ENCODE peak calls at places on chromosomes 6 and 20, in four cellular contexts. K is GM12878, S is HepG2, X is K562. O is an unnamed sample.

GRCh38 chr6:149965191-149966020 is 1.7 kb downstream of the ULBP1 start:
- DNase-seq in X (no peak), K (no peak), S (no peak), O (no peak)

GRCh38 chr20:8095648-8096572 is 36.2 kb upstream of the PLCB1 start:
- DNase-seq in X (no peak), S (no peak), K (no peak), O (no peak)

GRCh38 chr6:147765541-147765940 is 257.1 kb downstream of the SAMD5 start:
- DNase-seq in S (no peak), X (peak), K (no peak), O (no peak)

GRCh38 chr6:4281341-4282293 is 146.2 kb upstream of the ECI2 start:
- DNase-seq in K (peak), S (no peak), X (no peak), O (no peak)

GRCh38 chr6:137165375-137166246 is 7.8 kb downstream of the IL22RA2 start:
- DNase-seq in K (peak), S (peak), X (peak), O (peak)

GRCh38 chr6:1837868-1838267 is 228.2 kb downstream of the FOXC1 start:
- DNase-seq in X (no peak), S (no peak), K (no peak), O (no peak)

GRCh38 chr6:83057705-83058321 is 7.8 kb downstream of the UBE3D start:
- DNase-seq in S (peak), K (no peak), X (peak), O (peak)

GRCh38 chr6:70811788-70812187 is 144.1 kb downstream of the SMAP1 start:
- DNase-seq in K (no peak), X (no peak), S (no peak), O (no peak)

GRCh38 chr20:63060057-63060991 is 53.6 kb upstream of the BHLHE23 start:
- DNase-seq in K (no peak), S (no peak), X (no peak), O (no peak)

GRCh38 chr20:23086931-23087411 is 847 bp upstream of the CD93 start:
- DNase-seq in X (no peak), K (no peak), S (no peak), O (no peak)

GRCh38 chr6:37676071-37676470 is 21.6 kb downstream of the MDGA1 start:
- DNase-seq in S (no peak), X (no peak), K (no peak), O (no peak)
- TF ChIP-seq REST in S (no peak), X (no peak), K (no peak), O (no peak)

GRCh38 chr6:157281570-157281969 is 41.7 kb downstream of the TMEM242 start:
- DNase-seq in S (no peak), K (no peak), X (peak), O (no peak)
- TF ChIP-seq SMC3 in S (no peak), K (no peak), X (peak), O (no peak)

GRCh38 chr20:4099905-4100675 is 84.7 kb upstream of the RNF24 start:
- DNase-seq in X (no peak), S (no peak), K (no peak), O (no peak)
- TF ChIP-seq ESRRA in X (no peak), S (no peak), K (no peak), O (no peak)

GRCh38 chr6:129267028-129267427 is 384.1 kb downstream of the LAMA2 start:
- DNase-seq in S (no peak), K (no peak), X (no peak), O (no peak)
- TF ChIP-seq REST in S (no peak), K (no peak), X (no peak), O (no peak)

DNA sequence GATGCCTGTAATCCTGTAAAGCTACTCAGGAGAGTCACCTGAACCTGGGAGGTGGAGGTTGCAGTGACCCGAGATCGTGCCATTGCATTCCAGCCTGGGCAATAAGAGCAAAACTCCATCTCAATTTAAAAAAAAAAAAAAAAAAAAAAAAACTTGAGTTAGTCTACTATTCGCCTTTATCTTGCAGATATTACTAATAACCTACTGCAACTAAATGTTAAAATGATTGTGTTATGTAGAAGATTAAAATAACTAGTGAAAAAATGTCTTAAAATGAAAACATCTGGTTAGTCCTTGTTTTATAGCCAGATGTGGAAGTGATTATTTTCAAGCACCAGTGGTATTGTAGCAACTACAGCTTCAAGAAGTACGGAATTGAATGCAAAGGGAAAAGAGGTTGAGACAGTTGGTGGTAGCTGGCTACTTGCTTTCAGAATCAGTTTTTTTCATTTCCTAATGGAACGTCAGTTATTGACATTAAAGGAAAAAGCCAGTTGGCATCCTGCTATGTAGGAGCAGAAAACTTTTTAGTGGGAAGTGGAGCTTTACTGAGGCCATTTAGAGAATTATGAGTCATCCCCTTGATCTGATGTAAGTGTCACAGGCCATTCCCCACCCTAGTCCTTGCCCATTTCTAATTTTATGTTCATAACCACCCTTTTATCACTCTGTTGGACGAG is 43.8 kb upstream of the DYNLRB1 start:
- DNase-seq in K (no peak), X (peak), S (no peak), O (no peak)
- TF ChIP-seq SMC3 in K (no peak), X (no peak), S (no peak), O (no peak)